ENCODE peak calls at places on chromosomes 2 and 18, in ten cellular contexts. U is left ventricle myocardium inferior, G is Caco-2, O is tibial nerve, W is GM12864, C is neural progenitor cell, F is fibroblast of lung, B is left lung, Z is esophagus squamous epithelium, N is AG04450. I is an unnamed sample.

GRCh38 chr18:22136395-22136794 is 33.0 kb upstream of the GATA6 start:
- DNase-seq in O (no peak), Z (no peak), F (peak), C (no peak), U (no peak), N (no peak), B (no peak), G (no peak), W (no peak), I (peak)

GRCh38 chr18:45887585-45887984 is 62.1 kb downstream of the SIGLEC15 start:
- DNase-seq in Z (no peak), F (no peak), W (no peak), N (no peak), U (no peak), B (no peak), O (no peak), G (no peak), C (no peak), I (no peak)

GRCh38 chr2:190457256-190457655 is 49.1 kb downstream of the MFSD6 start:
- DNase-seq in G (no peak), N (no peak), U (no peak), Z (no peak), W (no peak), C (no peak), O (no peak), F (no peak), B (no peak), I (no peak)

GRCh38 chr2:120590841-120591240 is 144.8 kb upstream of the GLI2 start:
- DNase-seq in B (peak), C (no peak), N (no peak), W (no peak), Z (no peak), U (no peak), F (no peak), G (no peak), O (no peak), I (no peak)

GRCh38 chr2:46983065-46983801 is 67.6 kb upstream of the MCFD2 start:
- DNase-seq in C (no peak), O (no peak), W (peak), N (no peak), F (peak), U (peak), B (peak), Z (peak), G (no peak), I (no peak)

GRCh38 chr2:130963058-130963848 is 126.5 kb downstream of the ARHGEF4 start:
- DNase-seq in F (no peak), N (no peak), W (no peak), Z (no peak), C (peak), O (no peak), B (no peak), G (no peak), U (no peak), I (no peak)

GRCh38 chr2:74051504-74051903 is 66.8 kb downstream of the TET3 start:
- DNase-seq in U (no peak), O (no peak), N (no peak), G (no peak), Z (no peak), F (no peak), W (no peak), B (no peak), C (no peak), I (no peak)

GRCh38 chr2:121771976-121772742 is 16.7 kb downstream of the TSN start:
- DNase-seq in G (no peak), O (no peak), C (no peak), N (peak), U (no peak), F (peak), Z (no peak), B (no peak), W (no peak), I (no peak)

GRCh38 chr2:48347712-48348111 is 182.2 kb upstream of the STON1 start:
- DNase-seq in G (no peak), B (no peak), W (no peak), N (no peak), U (no peak), C (no peak), Z (no peak), O (no peak), F (peak), I (no peak)

GRCh38 chr2:131039535-131039907 is 53.7 kb downstream of the FAM168B start:
- DNase-seq in C (no peak), N (no peak), B (no peak), Z (no peak), F (no peak), G (no peak), W (no peak), U (no peak), O (no peak), I (no peak)

GRCh38 chr2:35989523-35989922 is 366.1 kb upstream of the CRIM1 start:
- DNase-seq in G (no peak), N (no peak), U (no peak), O (no peak), C (peak), W (no peak), Z (no peak), B (no peak), F (peak), I (no peak)

GRCh38 chr2:231920795-231921194 is 5.4 kb downstream of the NPPC start:
- DNase-seq in F (no peak), Z (no peak), U (peak), B (no peak), W (no peak), G (no peak), O (no peak), C (no peak), N (no peak), I (no peak)

GRCh38 chr2:9753665-9754531 is 89.4 kb upstream of the TAF1B start:
- DNase-seq in Z (no peak), U (no peak), C (no peak), G (no peak), N (no peak), F (no peak), W (no peak), O (no peak), B (no peak), I (no peak)

GRCh38 chr18:50240083-50240563 is 26.2 kb downstream of the CFAP53 start:
- DNase-seq in N (no peak), C (no peak), B (no peak), Z (no peak), O (no peak), G (no peak), U (no peak), F (peak), W (no peak), I (no peak)

GRCh38 chr18:36130039-36130831 is 536 bp downstream of the ELP2 start:
- DNase-seq in N (no peak), F (no peak), U (no peak), B (no peak), C (no peak), Z (no peak), G (no peak), W (no peak), O (no peak), I (no peak)

GRCh38 chr2:23532311-23533013 is 147.5 kb downstream of the KLHL29 start:
- DNase-seq in Z (no peak), O (no peak), G (no peak), U (no peak), C (no peak), W (no peak), B (peak), F (no peak), N (no peak), I (no peak)

GRCh38 chr2:172311921-172312345 is 115.5 kb upstream of the ITGA6 start:
- DNase-seq in B (no peak), N (no peak), C (no peak), F (no peak), Z (no peak), U (peak), O (peak), W (no peak), G (no peak), I (no peak)

GRCh38 chr2:234502919-234503285 is 6.0 kb upstream of the ARL4C start:
- DNase-seq in F (no peak), B (no peak), G (no peak), N (no peak), O (no peak), U (no peak), C (no peak), W (no peak), Z (no peak), I (no peak)

GRCh38 chr2:207725815-207726578 is 14.6 kb downstream of the CCNYL1 start:
- DNase-seq in Z (no peak), N (no peak), F (no peak), C (no peak), O (no peak), G (no peak), W (no peak), B (no peak), U (no peak), I (no peak)

GRCh38 chr2:136235451-136236418 is 117.8 kb upstream of the CXCR4 start:
- DNase-seq in Z (no peak), C (no peak), N (no peak), B (no peak), W (no peak), O (no peak), U (no peak), G (no peak), F (peak), I (no peak)

GRCh38 chr2:231189571-231190495 is 8.6 kb upstream of the ARMC9 start:
- DNase-seq in Z (no peak), C (peak), W (no peak), F (peak), U (peak), O (peak), N (no peak), B (no peak), G (no peak), I (no peak)

GRCh38 chr18:48590678-48591077 is 51.8 kb downstream of the CTIF start:
- DNase-seq in N (peak), W (no peak), O (no peak), C (no peak), Z (no peak), G (no peak), U (no peak), B (no peak), F (peak), I (peak)

GRCh38 chr2:102166189-102166845 is 20.5 kb upstream of the IL1RL2 start:
- DNase-seq in Z (no peak), F (peak), W (no peak), B (no peak), U (no peak), N (no peak), O (peak), G (peak), C (peak), I (no peak)

GRCh38 chr18:62525611-62526010 is 2.8 kb downstream of the ZCCHC2 start:
- DNase-seq in W (no peak), N (no peak), O (no peak), U (no peak), Z (no peak), B (no peak), C (no peak), F (no peak), G (no peak), I (no peak)

GRCh38 chr2:241870611-241871537 is 1.3 kb downstream of the RTP5 start:
- DNase-seq in G (no peak), U (no peak), F (no peak), C (no peak), W (no peak), O (no peak), N (no peak), B (peak), Z (no peak), I (no peak)

GRCh38 chr18:42976869-42977268 is 138.6 kb downstream of the RIT2 start:
- DNase-seq in O (no peak), B (no peak), U (no peak), C (no peak), G (no peak), W (no peak), F (no peak), N (no peak), Z (no peak), I (no peak)

GRCh38 chr2:30772021-30772705 is 35.1 kb downstream of the CAPN13 start:
- DNase-seq in U (no peak), W (no peak), C (no peak), G (no peak), N (no peak), O (no peak), B (no peak), F (no peak), Z (no peak), I (no peak)

DNA sequence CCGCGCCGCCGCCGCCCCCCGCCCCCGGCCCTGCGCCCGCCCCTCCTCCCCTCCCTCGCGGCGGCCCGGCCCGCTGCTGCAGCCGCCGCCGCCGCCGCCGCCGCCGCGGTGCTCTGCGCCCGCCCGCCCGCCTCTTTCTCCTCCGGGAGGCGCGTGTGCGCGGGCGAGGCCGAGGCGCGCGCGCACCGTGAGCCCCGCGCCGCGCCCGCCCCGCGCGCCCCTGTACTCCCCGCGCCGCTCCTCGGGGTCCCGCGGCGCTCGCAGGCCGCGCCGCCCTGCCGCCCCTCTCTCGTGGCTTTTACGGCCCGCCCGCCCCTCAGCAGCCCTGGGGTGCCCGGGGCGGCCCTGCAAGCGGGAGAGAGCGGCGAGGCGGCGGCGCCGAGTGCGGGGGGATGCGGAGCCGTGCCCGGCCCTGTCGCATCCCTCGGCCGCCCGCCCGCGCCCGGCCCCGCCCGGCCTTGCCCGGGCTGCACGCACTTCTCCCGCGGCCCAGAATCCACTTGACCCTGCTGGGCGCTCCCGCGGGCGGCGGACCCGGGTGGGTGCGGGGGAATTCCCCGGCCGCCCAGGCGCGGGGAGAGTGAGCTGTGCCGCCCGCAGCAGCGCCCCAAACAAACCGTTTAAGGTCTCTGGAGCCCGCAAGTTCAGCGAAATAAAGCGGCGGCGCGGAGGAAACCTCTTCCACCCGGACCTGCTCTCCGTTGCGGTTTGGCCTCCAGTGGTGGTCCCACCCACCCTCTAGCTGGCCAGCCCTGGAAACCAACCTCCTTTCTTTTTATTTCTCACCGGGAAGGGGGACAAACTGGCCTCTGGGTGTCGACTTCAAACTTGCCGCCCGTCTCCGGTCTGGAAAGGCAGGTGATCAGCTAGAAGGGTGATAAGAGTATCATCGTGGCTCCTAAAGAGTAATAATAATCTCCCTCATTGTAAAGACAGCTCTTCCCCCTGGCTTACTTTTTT is 37.4 kb downstream of the AFF3 start:
- DNase-seq in U (peak), F (peak), O (no peak), G (peak), B (peak), N (no peak), C (peak), Z (no peak), W (no peak), I (no peak)
- H3K4me3 ChIP-seq in U (peak), F (no peak), O (peak), G (no peak), B (peak), N (peak), C (peak), Z (peak), W (peak), I (peak)

GRCh38 chr2:183244300-183244849 is 120.1 kb downstream of the NUP35 start:
- DNase-seq in C (peak), B (no peak), F (no peak), G (no peak), Z (no peak), U (no peak), N (no peak), W (no peak), O (no peak), I (no peak)
- TF ChIP-seq CTCF in C (peak), B (no peak), F (no peak), G (no peak), Z (no peak), U (no peak), N (no peak), W (no peak), O (no peak), I (no peak)

DNA sequence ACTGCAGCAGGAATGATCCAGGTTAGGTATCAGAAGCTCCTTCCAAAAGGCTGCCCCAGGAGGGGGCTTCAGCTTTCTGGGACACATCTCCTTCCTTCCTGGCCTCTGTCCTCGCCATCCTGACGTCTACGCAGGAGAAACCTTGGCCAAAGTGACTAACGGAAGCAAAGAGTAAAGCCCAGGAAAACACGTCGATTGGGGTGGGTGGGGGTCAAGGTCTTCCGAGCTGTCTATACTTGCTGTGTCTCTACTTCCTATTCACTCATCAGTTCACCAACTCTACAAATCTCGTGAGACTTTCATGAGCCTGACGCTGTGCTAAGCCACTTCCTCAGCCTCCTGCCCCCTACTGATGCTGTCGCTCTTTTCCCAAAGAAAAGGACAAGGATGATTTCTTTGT is 212.6 kb downstream of the TNS1 start:
- DNase-seq in G (no peak), B (no peak), U (no peak), O (peak), C (no peak), N (no peak), W (no peak), F (no peak), Z (no peak), I (no peak)
- H3K4me3 ChIP-seq in G (no peak), B (no peak), U (no peak), O (peak), C (no peak), N (no peak), W (peak), F (no peak), Z (peak), I (no peak)

DNA sequence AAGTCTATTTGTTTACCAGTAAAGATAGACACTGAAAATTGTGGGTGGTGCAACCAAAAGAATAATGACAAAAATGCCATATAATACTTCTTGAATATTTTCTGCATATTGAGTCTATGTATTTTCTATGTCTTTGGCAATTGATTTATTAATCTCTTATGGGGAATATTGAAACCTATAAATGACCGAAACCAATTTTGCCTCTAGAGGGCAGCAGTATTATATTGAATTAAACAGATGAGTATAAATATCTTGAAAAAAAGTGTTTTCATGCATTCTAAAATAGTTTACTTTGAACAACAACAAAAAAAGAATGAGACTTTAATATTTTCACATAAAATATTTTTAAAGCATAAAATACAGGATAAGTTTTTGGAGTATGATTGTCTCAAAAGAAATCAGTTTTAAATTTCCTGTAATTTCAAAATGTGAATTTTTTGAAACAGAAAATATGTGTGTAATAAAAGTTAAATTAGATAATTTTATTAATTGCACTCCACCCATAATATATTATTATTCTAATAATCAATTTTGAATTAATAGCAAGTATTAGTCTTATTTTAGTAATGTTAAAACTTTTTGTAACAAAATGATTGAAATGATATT is 49.9 kb upstream of the CALCRL start:
- DNase-seq in G (no peak), F (no peak), C (peak), Z (no peak), N (no peak), W (no peak), B (no peak), O (peak), U (no peak), I (no peak)
- TF ChIP-seq CTCF in G (peak), F (peak), C (peak), Z (peak), N (peak), W (peak), B (peak), O (no peak), U (peak), I (peak)